ENCODE peak calls at places on chromosomes 2 and 18, in eight cellular contexts. T is dorsolateral prefrontal cortex, N is AG04449, V is fibroblast of lung, K is nephron progenitor cell, O is HL-60, W is IMR-90, E is HFFc6. F is an unnamed sample.

GRCh38 chr2:191572319-191572718 is 105.6 kb upstream of the NABP1 start:
- DNase-seq in N (no peak), V (no peak), E (no peak), W (no peak), O (no peak), K (no peak), T (no peak), F (no peak)

GRCh38 chr2:45843136-45843535 is 191.7 kb downstream of the PRKCE start:
- DNase-seq in V (no peak), W (no peak), E (no peak), T (no peak), N (no peak), O (peak; percentile 37), K (no peak), F (no peak)

GRCh38 chr2:52695731-52696130 is 1071.9 kb upstream of the CHAC2 start:
- DNase-seq in T (no peak), W (peak; percentile 66), E (no peak), N (no peak), V (peak; percentile 66), K (no peak), O (no peak), F (no peak)

GRCh38 chr2:180690611-180691010 is 289.8 kb upstream of the UBE2E3 start:
- DNase-seq in E (peak; percentile 82), T (no peak), K (no peak), N (peak; percentile 17), V (peak; percentile 25), O (no peak), W (peak; percentile 68), F (no peak)

GRCh38 chr2:236744316-236745105 is 174.9 kb downstream of the ACKR3 start:
- DNase-seq in O (no peak), W (peak; percentile 74), T (no peak), K (no peak), E (peak; percentile 95), V (peak; percentile 99), N (peak; percentile 92), F (no peak)

GRCh38 chr18:78962098-78962497 is 17.5 kb upstream of the SALL3 start:
- DNase-seq in N (no peak), O (no peak), T (no peak), V (no peak), K (no peak), E (no peak), W (no peak), F (no peak)

GRCh38 chr2:239961662-239962220 is 63.4 kb downstream of the NDUFA10 start:
- DNase-seq in E (no peak), T (no peak), N (no peak), K (no peak), V (no peak), O (no peak), W (no peak), F (no peak)

GRCh38 chr2:208179028-208179609 is 10.7 kb downstream of the C2orf80 start:
- DNase-seq in N (no peak), V (peak; percentile 13), W (no peak), E (no peak), T (no peak), K (peak; percentile 10), O (no peak), F (no peak)

GRCh38 chr2:217821536-217822147 is 181.2 kb downstream of the TNS1 start:
- DNase-seq in E (no peak), O (no peak), W (no peak), V (no peak), T (no peak), K (no peak), N (no peak), F (no peak)

GRCh38 chr2:82591718-82592117 is 1867.4 kb downstream of the SUCLG1 start:
- DNase-seq in T (no peak), E (no peak), N (no peak), O (no peak), K (no peak), W (no peak), V (no peak), F (no peak)

GRCh38 chr2:127086800-127087737 is 19.9 kb downstream of the BIN1 start:
- DNase-seq in N (no peak), W (peak; percentile 88), O (peak; percentile 70), K (peak; percentile 86), V (peak; percentile 88), E (peak; percentile 27), T (no peak), F (peak; percentile 65)

GRCh38 chr2:147211484-147211883 is 633.3 kb upstream of the ACVR2A start:
- DNase-seq in N (no peak), O (no peak), W (no peak), K (no peak), V (peak; percentile 7), E (no peak), T (no peak), F (no peak)

DNA sequence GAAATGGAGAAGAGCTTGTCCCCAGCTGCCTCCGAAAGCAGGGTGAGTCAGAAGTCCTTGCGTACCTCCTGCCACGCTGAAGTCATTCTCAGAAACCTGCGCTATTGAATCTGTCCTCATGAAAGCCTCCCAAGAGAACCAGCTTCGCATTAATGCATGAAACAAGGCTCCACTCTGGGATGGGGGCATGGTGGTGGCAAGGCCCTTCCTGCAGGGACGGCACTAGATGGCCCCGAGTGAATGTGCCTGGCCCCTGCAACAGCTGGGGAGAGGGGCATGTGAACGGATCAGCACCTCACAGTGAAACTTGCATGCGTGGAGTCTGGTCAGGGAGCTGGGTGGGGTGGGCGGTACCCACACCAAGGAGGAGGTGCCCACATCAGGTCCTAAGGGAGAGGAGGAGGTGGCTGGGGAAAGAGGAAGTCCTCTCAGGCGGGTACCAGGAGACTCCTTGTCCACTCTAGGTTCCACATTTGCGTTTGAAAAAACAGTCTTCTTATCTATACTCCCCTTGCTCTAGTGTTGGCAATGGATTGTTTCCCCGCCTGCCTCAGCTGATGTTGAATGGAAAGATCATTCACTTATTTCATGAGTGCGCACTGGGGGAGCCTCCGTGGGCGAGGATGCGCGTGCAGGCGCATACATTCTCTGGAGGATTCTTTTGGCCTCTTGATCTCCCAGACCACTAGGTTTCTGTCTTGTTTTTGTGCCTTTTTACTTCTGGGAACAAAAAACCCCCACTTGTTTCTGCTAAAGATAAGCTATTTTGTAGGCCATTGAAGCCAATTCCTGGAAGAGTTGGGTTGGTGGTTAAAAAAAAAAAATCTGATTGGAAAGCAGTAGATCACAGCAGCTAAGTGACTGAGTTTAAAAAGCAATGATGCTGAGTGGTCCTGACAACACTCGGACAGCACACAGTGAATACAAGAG is 104.8 kb downstream of the KLHL29 start:
- DNase-seq in K (no peak), W (no peak), O (peak; percentile 26), N (no peak), E (no peak), V (peak; percentile 25), T (no peak), F (no peak)
- TF ChIP-seq CTCF in K (no peak), W (no peak), O (no peak), N (no peak), E (no peak), V (no peak), T (no peak), F (no peak)

GRCh38 chr2:23693606-23693951 is 233.3 kb downstream of the ATAD2B start:
- DNase-seq in E (no peak), T (no peak), O (no peak), V (no peak), W (no peak), K (no peak), N (no peak), F (no peak)

GRCh38 chr2:23696163-23697045 is 230.5 kb downstream of the ATAD2B start:
- DNase-seq in K (no peak), O (no peak), W (no peak), T (no peak), V (no peak), N (no peak), E (no peak), F (no peak)

GRCh38 chr2:23694058-23695045 is 232.6 kb downstream of the ATAD2B start:
- DNase-seq in E (no peak), N (no peak), V (no peak), K (no peak), O (no peak), W (no peak), T (no peak), F (no peak)

GRCh38 chr2:23697256-23697655 is 229.7 kb downstream of the ATAD2B start:
- DNase-seq in V (no peak), T (no peak), N (no peak), K (no peak), E (no peak), O (no peak), W (no peak), F (no peak)

DNA sequence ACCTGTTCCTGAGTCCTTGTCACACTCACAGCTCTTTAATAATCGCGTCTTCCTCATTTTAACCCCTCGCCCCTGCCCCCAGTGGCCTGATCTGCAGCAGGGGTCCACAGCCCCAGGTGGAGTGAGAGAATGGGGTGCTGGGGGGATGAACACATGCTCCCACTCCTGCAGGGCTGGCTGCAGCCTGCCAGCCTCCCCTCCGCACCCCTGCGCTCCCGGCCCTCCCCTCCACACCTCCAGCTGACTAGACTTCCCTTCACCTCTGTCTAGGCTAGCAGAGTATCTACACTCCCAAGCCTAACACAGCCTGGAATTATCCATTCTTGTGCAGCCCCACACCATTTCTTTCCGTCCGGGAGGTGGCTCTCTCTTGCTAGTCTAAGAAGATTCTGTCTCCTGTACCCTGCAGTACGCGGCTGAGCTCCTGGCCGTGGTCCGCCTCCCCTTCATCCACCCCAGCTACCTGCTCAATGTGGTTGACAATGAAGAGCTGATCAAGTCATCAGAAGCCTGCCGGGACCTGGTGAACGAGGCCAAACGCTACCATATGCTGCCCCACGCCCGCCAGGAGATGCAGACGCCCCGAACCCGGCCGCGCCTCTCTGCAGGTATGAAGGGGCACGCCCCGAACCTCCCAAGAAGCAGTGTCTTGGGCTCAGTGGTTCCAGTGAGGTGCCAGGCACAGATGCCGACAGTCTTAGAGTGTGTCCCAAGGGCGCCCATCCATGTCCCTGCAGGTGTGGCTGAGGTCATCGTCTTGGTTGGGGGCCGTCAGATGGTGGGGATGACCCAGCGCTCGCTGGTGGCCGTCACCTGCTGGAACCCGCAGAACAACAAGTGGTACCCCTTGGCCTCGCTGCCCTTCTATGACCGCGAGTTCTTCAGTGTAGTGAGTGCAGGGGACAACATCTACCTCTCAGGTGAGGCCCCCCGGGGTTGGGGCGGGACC is 231.4 kb downstream of the ATAD2B start:
- DNase-seq in T (no peak), E (no peak), W (no peak), O (no peak), N (no peak), K (no peak), V (no peak), F (no peak)
- TF ChIP-seq CTCF in T (no peak), E (no peak), W (no peak), O (no peak), N (no peak), K (no peak), V (no peak), F (no peak)

GRCh38 chr18:27627927-27628326 is 442.8 kb upstream of the CHST9 start:
- DNase-seq in V (no peak), T (no peak), O (no peak), N (no peak), K (no peak), E (no peak), W (no peak), F (no peak)
- TF ChIP-seq CTCF in V (no peak), T (no peak), O (no peak), N (no peak), K (no peak), E (no peak), W (no peak), F (no peak)

DNA sequence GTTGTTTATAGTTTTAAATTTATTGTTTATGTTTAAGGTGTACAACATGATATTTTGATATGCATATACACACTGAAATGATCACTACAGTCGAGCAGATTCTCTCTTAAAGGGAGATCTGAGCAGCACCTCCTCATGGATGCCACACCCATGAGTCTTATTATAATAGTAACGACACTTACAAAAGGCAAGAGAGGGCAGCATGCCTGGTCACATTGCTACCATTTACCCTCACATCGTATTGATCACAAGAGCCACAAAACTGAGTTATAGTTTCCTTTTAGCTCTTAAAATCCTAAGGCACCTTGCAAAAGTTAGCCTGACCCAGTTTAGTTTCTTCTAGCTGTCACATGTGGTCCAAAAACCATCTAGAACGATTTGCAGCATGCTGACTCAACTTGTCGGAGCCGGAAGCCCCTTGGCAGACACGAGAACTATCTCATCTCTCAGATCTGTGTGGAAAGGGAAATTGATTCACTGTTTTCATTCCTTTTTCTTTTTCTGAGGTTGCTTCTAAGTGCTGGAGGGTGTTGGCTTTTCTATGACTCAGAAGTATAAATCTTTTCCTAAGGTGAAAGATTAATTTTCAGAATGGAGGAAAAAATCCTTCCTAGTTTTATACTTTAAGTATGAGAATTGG is 85.3 kb downstream of the CDC42EP3 start:
- DNase-seq in N (peak; percentile 85), V (peak; percentile 98), K (no peak), O (no peak), E (peak; percentile 93), W (peak; percentile 93), T (no peak), F (no peak)
- TF ChIP-seq CTCF in N (no peak), V (no peak), K (no peak), O (no peak), E (no peak), W (no peak), T (no peak), F (no peak)